ENCODE peak calls at places on chromosome 2, in six cellular contexts. One of them, this sample, is unnamed.

GRCh38 chr2:53751728-53752127 is 15.9 kb upstream of the CHAC2 start:
- DNase-seq in skeletal muscle cell: no peak
- DNase-seq in GM12892: no peak
- DNase-seq in B cell: no peak
- DNase-seq in activated CD4-positive, CD25-positive, alpha-beta regulatory T cell treated with anti-CD3 and anti-CD28 coated beads, Interleukin-2, amount 50 U/mL, for 72 hours: no peak
- DNase-seq in activated CD4-positive, alpha-beta T cell treated with anti-CD3 and anti-CD28 coated beads, Interleukin-2, amount 50 U/mL, for 24 hours: no peak
- DNase-seq in this sample: no peak

GRCh38 chr2:1658394-1659151 is 85.7 kb downstream of the PXDN start:
- DNase-seq in skeletal muscle cell: no peak
- DNase-seq in GM12892: no peak
- DNase-seq in B cell: no peak
- DNase-seq in activated CD4-positive, CD25-positive, alpha-beta regulatory T cell treated with anti-CD3 and anti-CD28 coated beads, Interleukin-2, amount 50 U/mL, for 72 hours: no peak
- DNase-seq in activated CD4-positive, alpha-beta T cell treated with anti-CD3 and anti-CD28 coated beads, Interleukin-2, amount 50 U/mL, for 24 hours: no peak
- DNase-seq in this sample: no peak

GRCh38 chr2:177169810-177170514 is 42.6 kb upstream of the HNRNPA3 start:
- DNase-seq in skeletal muscle cell: no peak
- DNase-seq in GM12892: peak
- DNase-seq in B cell: no peak
- DNase-seq in activated CD4-positive, CD25-positive, alpha-beta regulatory T cell treated with anti-CD3 and anti-CD28 coated beads, Interleukin-2, amount 50 U/mL, for 72 hours: no peak
- DNase-seq in activated CD4-positive, alpha-beta T cell treated with anti-CD3 and anti-CD28 coated beads, Interleukin-2, amount 50 U/mL, for 24 hours: no peak
- DNase-seq in this sample: no peak

GRCh38 chr2:205775091-205775876 is 93.0 kb downstream of the NRP2 start:
- DNase-seq in skeletal muscle cell: peak
- DNase-seq in GM12892: no peak
- DNase-seq in B cell: no peak
- DNase-seq in activated CD4-positive, CD25-positive, alpha-beta regulatory T cell treated with anti-CD3 and anti-CD28 coated beads, Interleukin-2, amount 50 U/mL, for 72 hours: no peak
- DNase-seq in activated CD4-positive, alpha-beta T cell treated with anti-CD3 and anti-CD28 coated beads, Interleukin-2, amount 50 U/mL, for 24 hours: no peak
- DNase-seq in this sample: no peak

GRCh38 chr2:136381245-136381644 is 263.3 kb upstream of the CXCR4 start:
- DNase-seq in skeletal muscle cell: no peak
- DNase-seq in GM12892: no peak
- DNase-seq in B cell: no peak
- DNase-seq in activated CD4-positive, CD25-positive, alpha-beta regulatory T cell treated with anti-CD3 and anti-CD28 coated beads, Interleukin-2, amount 50 U/mL, for 72 hours: no peak
- DNase-seq in activated CD4-positive, alpha-beta T cell treated with anti-CD3 and anti-CD28 coated beads, Interleukin-2, amount 50 U/mL, for 24 hours: no peak
- DNase-seq in this sample: no peak

GRCh38 chr2:232008907-232009638 is 47.6 kb downstream of the DIS3L2 start:
- DNase-seq in skeletal muscle cell: no peak
- DNase-seq in GM12892: no peak
- DNase-seq in B cell: no peak
- DNase-seq in activated CD4-positive, CD25-positive, alpha-beta regulatory T cell treated with anti-CD3 and anti-CD28 coated beads, Interleukin-2, amount 50 U/mL, for 72 hours: no peak
- DNase-seq in activated CD4-positive, alpha-beta T cell treated with anti-CD3 and anti-CD28 coated beads, Interleukin-2, amount 50 U/mL, for 24 hours: no peak
- DNase-seq in this sample: no peak

GRCh38 chr2:38097611-38098350 is 21.8 kb upstream of the CYP1B1 start:
- DNase-seq in skeletal muscle cell: no peak
- DNase-seq in GM12892: no peak
- DNase-seq in B cell: no peak
- DNase-seq in activated CD4-positive, CD25-positive, alpha-beta regulatory T cell treated with anti-CD3 and anti-CD28 coated beads, Interleukin-2, amount 50 U/mL, for 72 hours: no peak
- DNase-seq in activated CD4-positive, alpha-beta T cell treated with anti-CD3 and anti-CD28 coated beads, Interleukin-2, amount 50 U/mL, for 24 hours: no peak
- DNase-seq in this sample: no peak

GRCh38 chr2:152683400-152683799 is 33.9 kb downstream of the PRPF40A start:
- DNase-seq in skeletal muscle cell: no peak
- DNase-seq in GM12892: no peak
- DNase-seq in B cell: no peak
- DNase-seq in activated CD4-positive, CD25-positive, alpha-beta regulatory T cell treated with anti-CD3 and anti-CD28 coated beads, Interleukin-2, amount 50 U/mL, for 72 hours: no peak
- DNase-seq in activated CD4-positive, alpha-beta T cell treated with anti-CD3 and anti-CD28 coated beads, Interleukin-2, amount 50 U/mL, for 24 hours: no peak
- DNase-seq in this sample: no peak

GRCh38 chr2:395886-396285 is 108.0 kb upstream of the ALKAL2 start:
- DNase-seq in skeletal muscle cell: no peak
- DNase-seq in GM12892: no peak
- DNase-seq in B cell: no peak
- DNase-seq in activated CD4-positive, CD25-positive, alpha-beta regulatory T cell treated with anti-CD3 and anti-CD28 coated beads, Interleukin-2, amount 50 U/mL, for 72 hours: no peak
- DNase-seq in activated CD4-positive, alpha-beta T cell treated with anti-CD3 and anti-CD28 coated beads, Interleukin-2, amount 50 U/mL, for 24 hours: no peak
- DNase-seq in this sample: no peak

GRCh38 chr2:223563462-223563861 is 38.7 kb downstream of the SCG2 start:
- DNase-seq in skeletal muscle cell: no peak
- DNase-seq in GM12892: no peak
- DNase-seq in B cell: no peak
- DNase-seq in activated CD4-positive, CD25-positive, alpha-beta regulatory T cell treated with anti-CD3 and anti-CD28 coated beads, Interleukin-2, amount 50 U/mL, for 72 hours: no peak
- DNase-seq in activated CD4-positive, alpha-beta T cell treated with anti-CD3 and anti-CD28 coated beads, Interleukin-2, amount 50 U/mL, for 24 hours: no peak
- DNase-seq in this sample: no peak